ENCODE peak calls at places on chromosomes 1 and 21, in five cellular contexts. One of them, this sample, is unnamed.

GRCh38 chr1:220298470-220298869 is 26.2 kb upstream of the RAB3GAP2 start:
- DNase-seq in colonic mucosa: no peak
- DNase-seq in right atrium auricular region: no peak
- DNase-seq in fibroblast of lung: no peak
- DNase-seq in tibial artery: no peak
- DNase-seq in this sample: no peak

GRCh38 chr21:46317710-46318463 is 5.8 kb downstream of the C21orf58 start:
- DNase-seq in right atrium auricular region: no peak
- DNase-seq in tibial artery: no peak
- DNase-seq in fibroblast of lung: no peak
- DNase-seq in colonic mucosa: peak
- DNase-seq in this sample: no peak

GRCh38 chr1:153791856-153792253 is 16.6 kb downstream of the SLC27A3 start:
- DNase-seq in right atrium auricular region: no peak
- DNase-seq in tibial artery: peak
- DNase-seq in fibroblast of lung: peak
- DNase-seq in colonic mucosa: no peak
- DNase-seq in this sample: peak

GRCh38 chr1:27603962-27604578 is at the start of gene AHDC1:
- DNase-seq in tibial artery: peak
- DNase-seq in right atrium auricular region: peak
- DNase-seq in fibroblast of lung: peak
- DNase-seq in colonic mucosa: peak
- DNase-seq in this sample: peak

GRCh38 chr21:38376235-38376634 is 119.4 kb downstream of the KCNJ15 start:
- DNase-seq in right atrium auricular region: peak
- DNase-seq in fibroblast of lung: no peak
- DNase-seq in tibial artery: no peak
- DNase-seq in colonic mucosa: no peak
- DNase-seq in this sample: no peak

GRCh38 chr1:234148816-234149215 is 224.4 kb upstream of the COA6 start:
- DNase-seq in colonic mucosa: no peak
- DNase-seq in right atrium auricular region: no peak
- DNase-seq in tibial artery: no peak
- DNase-seq in fibroblast of lung: peak
- DNase-seq in this sample: no peak

GRCh38 chr1:210908257-210908656 is 225.7 kb downstream of the KCNH1 start:
- DNase-seq in colonic mucosa: no peak
- DNase-seq in fibroblast of lung: no peak
- DNase-seq in tibial artery: no peak
- DNase-seq in right atrium auricular region: no peak
- DNase-seq in this sample: no peak

GRCh38 chr1:68331117-68331865 is 99.0 kb upstream of the WLS start:
- DNase-seq in right atrium auricular region: no peak
- DNase-seq in colonic mucosa: no peak
- DNase-seq in tibial artery: no peak
- DNase-seq in fibroblast of lung: peak
- DNase-seq in this sample: no peak

GRCh38 chr1:221856188-221857093 is 114.6 kb upstream of the DUSP10 start:
- DNase-seq in fibroblast of lung: peak
- DNase-seq in tibial artery: no peak
- DNase-seq in colonic mucosa: no peak
- DNase-seq in right atrium auricular region: no peak
- DNase-seq in this sample: no peak

GRCh38 chr1:48109390-48110009 is 112.3 kb upstream of the TRABD2B start:
- DNase-seq in right atrium auricular region: no peak
- DNase-seq in tibial artery: no peak
- DNase-seq in fibroblast of lung: peak
- DNase-seq in colonic mucosa: peak
- DNase-seq in this sample: no peak

GRCh38 chr1:113998361-113998760 is 19.1 kb downstream of the OLFML3 start:
- DNase-seq in fibroblast of lung: no peak
- DNase-seq in colonic mucosa: no peak
- DNase-seq in tibial artery: no peak
- DNase-seq in right atrium auricular region: no peak
- DNase-seq in this sample: no peak

GRCh38 chr1:198680174-198680871 is 41.5 kb downstream of the PTPRC start:
- DNase-seq in colonic mucosa: no peak
- DNase-seq in right atrium auricular region: no peak
- DNase-seq in tibial artery: no peak
- DNase-seq in fibroblast of lung: no peak
- DNase-seq in this sample: no peak

GRCh38 chr1:154956557-154956956 is 658 bp upstream of the PBXIP1 start:
- DNase-seq in fibroblast of lung: no peak
- DNase-seq in tibial artery: peak
- DNase-seq in right atrium auricular region: no peak
- DNase-seq in colonic mucosa: peak
- DNase-seq in this sample: no peak

GRCh38 chr1:152182431-152182830 is 23.4 kb upstream of the RPTN start:
- DNase-seq in fibroblast of lung: peak
- DNase-seq in colonic mucosa: no peak
- DNase-seq in tibial artery: no peak
- DNase-seq in right atrium auricular region: no peak
- DNase-seq in this sample: no peak

GRCh38 chr1:196689001-196689400 is 37.2 kb downstream of the CFH start:
- DNase-seq in colonic mucosa: no peak
- DNase-seq in right atrium auricular region: no peak
- DNase-seq in fibroblast of lung: no peak
- DNase-seq in tibial artery: no peak
- DNase-seq in this sample: no peak

GRCh38 chr1:207822602-207823451 is 71.0 kb downstream of the CD46 start:
- DNase-seq in right atrium auricular region: peak
- DNase-seq in tibial artery: peak
- DNase-seq in fibroblast of lung: no peak
- DNase-seq in colonic mucosa: peak
- DNase-seq in this sample: peak

GRCh38 chr1:245707941-245708340 is 553.2 kb downstream of the KIF26B start:
- DNase-seq in fibroblast of lung: no peak
- DNase-seq in tibial artery: no peak
- DNase-seq in colonic mucosa: no peak
- DNase-seq in right atrium auricular region: peak
- DNase-seq in this sample: no peak

GRCh38 chr1:150165622-150166612 is 16.2 kb downstream of the PLEKHO1 start:
- DNase-seq in fibroblast of lung: peak
- DNase-seq in right atrium auricular region: no peak
- DNase-seq in tibial artery: peak
- DNase-seq in colonic mucosa: peak
- DNase-seq in this sample: no peak

GRCh38 chr1:54353959-54354358 is 52.2 kb downstream of the SSBP3 start:
- DNase-seq in right atrium auricular region: no peak
- DNase-seq in fibroblast of lung: no peak
- DNase-seq in tibial artery: no peak
- DNase-seq in colonic mucosa: no peak
- DNase-seq in this sample: no peak

GRCh38 chr1:178733972-178734371 is 8.9 kb downstream of the RALGPS2 start:
- DNase-seq in colonic mucosa: no peak
- DNase-seq in tibial artery: no peak
- DNase-seq in fibroblast of lung: no peak
- DNase-seq in right atrium auricular region: no peak
- DNase-seq in this sample: no peak

GRCh38 chr21:28885853-28886177 is 106.9 kb downstream of the LTN1 start:
- DNase-seq in colonic mucosa: no peak
- DNase-seq in tibial artery: no peak
- DNase-seq in right atrium auricular region: no peak
- DNase-seq in fibroblast of lung: no peak
- DNase-seq in this sample: no peak
- H3K27ac ChIP-seq in colonic mucosa: no peak
- H3K27ac ChIP-seq in tibial artery: peak
- H3K27ac ChIP-seq in right atrium auricular region: no peak
- H3K27ac ChIP-seq in fibroblast of lung: peak
- H3K27ac ChIP-seq in this sample: peak

GRCh38 chr1:110675060-110675791 is 486 bp upstream of the KCNA3 start:
- DNase-seq in fibroblast of lung: no peak
- DNase-seq in tibial artery: no peak
- DNase-seq in colonic mucosa: no peak
- DNase-seq in right atrium auricular region: no peak
- DNase-seq in this sample: no peak
- H3K27ac ChIP-seq in fibroblast of lung: no peak
- H3K27ac ChIP-seq in tibial artery: no peak
- H3K27ac ChIP-seq in colonic mucosa: no peak
- H3K27ac ChIP-seq in right atrium auricular region: peak
- H3K27ac ChIP-seq in this sample: peak

DNA sequence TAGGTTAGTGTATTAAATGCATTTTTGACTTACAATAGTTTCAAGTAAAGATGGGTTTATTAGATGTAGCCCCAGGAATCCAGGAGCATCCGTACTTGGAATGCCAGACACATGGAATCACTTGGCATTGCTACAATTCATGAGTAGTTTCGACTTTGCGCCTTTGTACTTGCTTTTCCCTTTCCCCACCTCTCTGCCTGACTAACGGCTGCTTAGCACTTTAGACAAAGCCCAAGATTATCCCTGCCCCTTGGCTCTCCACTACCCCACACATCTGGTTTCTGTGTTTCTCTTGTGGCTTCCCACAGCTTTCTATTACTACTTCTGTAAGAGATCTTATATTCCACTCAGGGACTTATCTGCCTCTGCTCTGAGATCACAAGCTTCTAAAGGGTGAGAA is 397.7 kb upstream of the POU3F1 start:
- DNase-seq in tibial artery: no peak
- DNase-seq in colonic mucosa: no peak
- DNase-seq in right atrium auricular region: no peak
- DNase-seq in fibroblast of lung: peak
- DNase-seq in this sample: no peak
- H3K27ac ChIP-seq in tibial artery: no peak
- H3K27ac ChIP-seq in colonic mucosa: no peak
- H3K27ac ChIP-seq in right atrium auricular region: no peak
- H3K27ac ChIP-seq in fibroblast of lung: no peak
- H3K27ac ChIP-seq in this sample: no peak

GRCh38 chr1:37478890-37479254 is 4.5 kb downstream of the ZC3H12A start:
- DNase-seq in right atrium auricular region: peak
- DNase-seq in tibial artery: no peak
- DNase-seq in colonic mucosa: peak
- DNase-seq in fibroblast of lung: peak
- DNase-seq in this sample: no peak

GRCh38 chr1:37477198-37477931 is 3.0 kb downstream of the ZC3H12A start:
- DNase-seq in fibroblast of lung: peak
- DNase-seq in right atrium auricular region: peak
- DNase-seq in colonic mucosa: peak
- DNase-seq in tibial artery: no peak
- DNase-seq in this sample: no peak

GRCh38 chr1:37477946-37478345 is 3.6 kb downstream of the ZC3H12A start:
- DNase-seq in right atrium auricular region: peak
- DNase-seq in colonic mucosa: no peak
- DNase-seq in tibial artery: no peak
- DNase-seq in fibroblast of lung: no peak
- DNase-seq in this sample: no peak

GRCh38 chr1:37479255-37480124 is 5.1 kb downstream of the ZC3H12A start:
- DNase-seq in tibial artery: peak
- DNase-seq in colonic mucosa: peak
- DNase-seq in fibroblast of lung: peak
- DNase-seq in right atrium auricular region: peak
- DNase-seq in this sample: no peak

GRCh38 chr1:37478451-37478871 is 4.1 kb downstream of the ZC3H12A start:
- DNase-seq in fibroblast of lung: peak
- DNase-seq in tibial artery: no peak
- DNase-seq in colonic mucosa: no peak
- DNase-seq in right atrium auricular region: peak
- DNase-seq in this sample: no peak
- H3K27ac ChIP-seq in fibroblast of lung: peak
- H3K27ac ChIP-seq in tibial artery: peak
- H3K27ac ChIP-seq in colonic mucosa: peak
- H3K27ac ChIP-seq in right atrium auricular region: peak
- H3K27ac ChIP-seq in this sample: no peak

This sample was measured in dorsolateral prefrontal cortex.